ENCODE peak calls at places on chromosomes 7 and 10, in nine cellular contexts. One of them, this sample, is unnamed.

GRCh38 chr7:150405584-150406310 is 26.6 kb downstream of the ZNF775 start:
- DNase-seq in stimulated activated CD4-positive, alpha-beta T cell treated with anti-CD3 and anti-CD28 coated beads, Interleukin-2, amount 100 ng/mL, for 4 hours: no peak
- DNase-seq in H9: peak
- DNase-seq in activated CD8-positive, alpha-beta memory T cell treated with anti-CD3 and anti-CD28 coated beads, Interleukin-2, amount 50 U/mL, for 48 hours: peak
- DNase-seq in hypothalamus: peak
- DNase-seq in H54: no peak
- DNase-seq in HEK293T: no peak
- DNase-seq in activated gamma-delta T cell treated with Interleukin-2 at 50 U/mL for 16 hours: peak
- DNase-seq in skeletal muscle cell: no peak
- DNase-seq in this sample: peak

GRCh38 chr7:156903232-156903909 is 10.4 kb upstream of the LMBR1 start:
- DNase-seq in stimulated activated CD4-positive, alpha-beta T cell treated with anti-CD3 and anti-CD28 coated beads, Interleukin-2, amount 100 ng/mL, for 4 hours: no peak
- DNase-seq in H9: no peak
- DNase-seq in activated CD8-positive, alpha-beta memory T cell treated with anti-CD3 and anti-CD28 coated beads, Interleukin-2, amount 50 U/mL, for 48 hours: no peak
- DNase-seq in hypothalamus: no peak
- DNase-seq in H54: peak
- DNase-seq in HEK293T: no peak
- DNase-seq in activated gamma-delta T cell treated with Interleukin-2 at 50 U/mL for 16 hours: peak
- DNase-seq in skeletal muscle cell: no peak
- DNase-seq in this sample: no peak

GRCh38 chr7:28298870-28299484 is 113.3 kb upstream of the CREB5 start:
- DNase-seq in stimulated activated CD4-positive, alpha-beta T cell treated with anti-CD3 and anti-CD28 coated beads, Interleukin-2, amount 100 ng/mL, for 4 hours: no peak
- DNase-seq in H9: peak
- DNase-seq in activated CD8-positive, alpha-beta memory T cell treated with anti-CD3 and anti-CD28 coated beads, Interleukin-2, amount 50 U/mL, for 48 hours: no peak
- DNase-seq in hypothalamus: peak
- DNase-seq in H54: peak
- DNase-seq in HEK293T: peak
- DNase-seq in activated gamma-delta T cell treated with Interleukin-2 at 50 U/mL for 16 hours: no peak
- DNase-seq in skeletal muscle cell: no peak
- DNase-seq in this sample: peak

GRCh38 chr7:2006231-2006771 is 226.4 kb downstream of the MAD1L1 start:
- DNase-seq in stimulated activated CD4-positive, alpha-beta T cell treated with anti-CD3 and anti-CD28 coated beads, Interleukin-2, amount 100 ng/mL, for 4 hours: no peak
- DNase-seq in H9: peak
- DNase-seq in activated CD8-positive, alpha-beta memory T cell treated with anti-CD3 and anti-CD28 coated beads, Interleukin-2, amount 50 U/mL, for 48 hours: no peak
- DNase-seq in hypothalamus: no peak
- DNase-seq in H54: no peak
- DNase-seq in HEK293T: no peak
- DNase-seq in activated gamma-delta T cell treated with Interleukin-2 at 50 U/mL for 16 hours: no peak
- DNase-seq in skeletal muscle cell: no peak
- DNase-seq in this sample: no peak

GRCh38 chr10:22737587-22737986 is 23.2 kb upstream of the PIP4K2A start:
- DNase-seq in stimulated activated CD4-positive, alpha-beta T cell treated with anti-CD3 and anti-CD28 coated beads, Interleukin-2, amount 100 ng/mL, for 4 hours: no peak
- DNase-seq in H9: no peak
- DNase-seq in activated CD8-positive, alpha-beta memory T cell treated with anti-CD3 and anti-CD28 coated beads, Interleukin-2, amount 50 U/mL, for 48 hours: no peak
- DNase-seq in hypothalamus: no peak
- DNase-seq in H54: peak
- DNase-seq in HEK293T: no peak
- DNase-seq in activated gamma-delta T cell treated with Interleukin-2 at 50 U/mL for 16 hours: no peak
- DNase-seq in skeletal muscle cell: peak
- DNase-seq in this sample: no peak

GRCh38 chr7:96084880-96085551 is 236.9 kb downstream of the SLC25A13 start:
- DNase-seq in stimulated activated CD4-positive, alpha-beta T cell treated with anti-CD3 and anti-CD28 coated beads, Interleukin-2, amount 100 ng/mL, for 4 hours: no peak
- DNase-seq in H9: no peak
- DNase-seq in activated CD8-positive, alpha-beta memory T cell treated with anti-CD3 and anti-CD28 coated beads, Interleukin-2, amount 50 U/mL, for 48 hours: no peak
- DNase-seq in hypothalamus: no peak
- DNase-seq in H54: peak
- DNase-seq in HEK293T: no peak
- DNase-seq in activated gamma-delta T cell treated with Interleukin-2 at 50 U/mL for 16 hours: no peak
- DNase-seq in skeletal muscle cell: peak
- DNase-seq in this sample: no peak

GRCh38 chr10:22988581-22989360 is 60.9 kb downstream of the ARMC3 start:
- DNase-seq in stimulated activated CD4-positive, alpha-beta T cell treated with anti-CD3 and anti-CD28 coated beads, Interleukin-2, amount 100 ng/mL, for 4 hours: peak
- DNase-seq in H9: no peak
- DNase-seq in activated CD8-positive, alpha-beta memory T cell treated with anti-CD3 and anti-CD28 coated beads, Interleukin-2, amount 50 U/mL, for 48 hours: peak
- DNase-seq in hypothalamus: peak
- DNase-seq in H54: no peak
- DNase-seq in HEK293T: peak
- DNase-seq in activated gamma-delta T cell treated with Interleukin-2 at 50 U/mL for 16 hours: peak
- DNase-seq in skeletal muscle cell: no peak
- DNase-seq in this sample: peak

GRCh38 chr10:52213511-52213831 is 100.6 kb upstream of the DKK1 start:
- DNase-seq in stimulated activated CD4-positive, alpha-beta T cell treated with anti-CD3 and anti-CD28 coated beads, Interleukin-2, amount 100 ng/mL, for 4 hours: no peak
- DNase-seq in H9: peak
- DNase-seq in activated CD8-positive, alpha-beta memory T cell treated with anti-CD3 and anti-CD28 coated beads, Interleukin-2, amount 50 U/mL, for 48 hours: no peak
- DNase-seq in hypothalamus: no peak
- DNase-seq in H54: no peak
- DNase-seq in HEK293T: no peak
- DNase-seq in activated gamma-delta T cell treated with Interleukin-2 at 50 U/mL for 16 hours: no peak
- DNase-seq in skeletal muscle cell: peak
- DNase-seq in this sample: peak

GRCh38 chr10:48497965-48498770 is 106.7 kb downstream of the ARHGAP22 start:
- DNase-seq in stimulated activated CD4-positive, alpha-beta T cell treated with anti-CD3 and anti-CD28 coated beads, Interleukin-2, amount 100 ng/mL, for 4 hours: no peak
- DNase-seq in H9: peak
- DNase-seq in activated CD8-positive, alpha-beta memory T cell treated with anti-CD3 and anti-CD28 coated beads, Interleukin-2, amount 50 U/mL, for 48 hours: peak
- DNase-seq in hypothalamus: no peak
- DNase-seq in H54: no peak
- DNase-seq in HEK293T: no peak
- DNase-seq in activated gamma-delta T cell treated with Interleukin-2 at 50 U/mL for 16 hours: no peak
- DNase-seq in skeletal muscle cell: no peak
- DNase-seq in this sample: no peak

GRCh38 chr10:31864834-31865518 is 63.7 kb downstream of the ARHGAP12 start:
- DNase-seq in stimulated activated CD4-positive, alpha-beta T cell treated with anti-CD3 and anti-CD28 coated beads, Interleukin-2, amount 100 ng/mL, for 4 hours: no peak
- DNase-seq in H9: no peak
- DNase-seq in activated CD8-positive, alpha-beta memory T cell treated with anti-CD3 and anti-CD28 coated beads, Interleukin-2, amount 50 U/mL, for 48 hours: no peak
- DNase-seq in hypothalamus: no peak
- DNase-seq in H54: peak
- DNase-seq in HEK293T: peak
- DNase-seq in activated gamma-delta T cell treated with Interleukin-2 at 50 U/mL for 16 hours: no peak
- DNase-seq in skeletal muscle cell: no peak
- DNase-seq in this sample: peak

GRCh38 chr10:71726673-71727428 is 7.3 kb upstream of the C10orf105 start:
- DNase-seq in stimulated activated CD4-positive, alpha-beta T cell treated with anti-CD3 and anti-CD28 coated beads, Interleukin-2, amount 100 ng/mL, for 4 hours: no peak
- DNase-seq in H9: no peak
- DNase-seq in activated CD8-positive, alpha-beta memory T cell treated with anti-CD3 and anti-CD28 coated beads, Interleukin-2, amount 50 U/mL, for 48 hours: peak
- DNase-seq in hypothalamus: no peak
- DNase-seq in H54: no peak
- DNase-seq in HEK293T: no peak
- DNase-seq in activated gamma-delta T cell treated with Interleukin-2 at 50 U/mL for 16 hours: no peak
- DNase-seq in skeletal muscle cell: no peak
- DNase-seq in this sample: no peak

GRCh38 chr7:159096736-159097581 is 47.7 kb downstream of the VIPR2 start:
- DNase-seq in stimulated activated CD4-positive, alpha-beta T cell treated with anti-CD3 and anti-CD28 coated beads, Interleukin-2, amount 100 ng/mL, for 4 hours: no peak
- DNase-seq in H9: peak
- DNase-seq in activated CD8-positive, alpha-beta memory T cell treated with anti-CD3 and anti-CD28 coated beads, Interleukin-2, amount 50 U/mL, for 48 hours: peak
- DNase-seq in hypothalamus: no peak
- DNase-seq in H54: no peak
- DNase-seq in HEK293T: no peak
- DNase-seq in activated gamma-delta T cell treated with Interleukin-2 at 50 U/mL for 16 hours: no peak
- DNase-seq in skeletal muscle cell: no peak
- DNase-seq in this sample: no peak

GRCh38 chr7:145978769-145979168 is 137.8 kb upstream of the CNTNAP2 start:
- DNase-seq in stimulated activated CD4-positive, alpha-beta T cell treated with anti-CD3 and anti-CD28 coated beads, Interleukin-2, amount 100 ng/mL, for 4 hours: no peak
- DNase-seq in H9: no peak
- DNase-seq in activated CD8-positive, alpha-beta memory T cell treated with anti-CD3 and anti-CD28 coated beads, Interleukin-2, amount 50 U/mL, for 48 hours: no peak
- DNase-seq in hypothalamus: no peak
- DNase-seq in H54: no peak
- DNase-seq in HEK293T: no peak
- DNase-seq in activated gamma-delta T cell treated with Interleukin-2 at 50 U/mL for 16 hours: no peak
- DNase-seq in skeletal muscle cell: no peak
- DNase-seq in this sample: no peak

GRCh38 chr7:23196306-23196705 is 14.5 kb downstream of the NUP42 start:
- DNase-seq in stimulated activated CD4-positive, alpha-beta T cell treated with anti-CD3 and anti-CD28 coated beads, Interleukin-2, amount 100 ng/mL, for 4 hours: no peak
- DNase-seq in H9: no peak
- DNase-seq in activated CD8-positive, alpha-beta memory T cell treated with anti-CD3 and anti-CD28 coated beads, Interleukin-2, amount 50 U/mL, for 48 hours: no peak
- DNase-seq in hypothalamus: no peak
- DNase-seq in H54: no peak
- DNase-seq in HEK293T: no peak
- DNase-seq in activated gamma-delta T cell treated with Interleukin-2 at 50 U/mL for 16 hours: no peak
- DNase-seq in skeletal muscle cell: no peak
- DNase-seq in this sample: no peak

GRCh38 chr10:29119374-29119773 is 169.5 kb upstream of the LYZL1 start:
- DNase-seq in stimulated activated CD4-positive, alpha-beta T cell treated with anti-CD3 and anti-CD28 coated beads, Interleukin-2, amount 100 ng/mL, for 4 hours: no peak
- DNase-seq in H9: peak
- DNase-seq in activated CD8-positive, alpha-beta memory T cell treated with anti-CD3 and anti-CD28 coated beads, Interleukin-2, amount 50 U/mL, for 48 hours: peak
- DNase-seq in hypothalamus: no peak
- DNase-seq in H54: peak
- DNase-seq in HEK293T: peak
- DNase-seq in activated gamma-delta T cell treated with Interleukin-2 at 50 U/mL for 16 hours: no peak
- DNase-seq in skeletal muscle cell: no peak
- DNase-seq in this sample: peak

GRCh38 chr10:4307784-4308364 is 518.1 kb upstream of the AKR1E2 start:
- DNase-seq in stimulated activated CD4-positive, alpha-beta T cell treated with anti-CD3 and anti-CD28 coated beads, Interleukin-2, amount 100 ng/mL, for 4 hours: no peak
- DNase-seq in H9: no peak
- DNase-seq in activated CD8-positive, alpha-beta memory T cell treated with anti-CD3 and anti-CD28 coated beads, Interleukin-2, amount 50 U/mL, for 48 hours: no peak
- DNase-seq in hypothalamus: no peak
- DNase-seq in H54: no peak
- DNase-seq in HEK293T: no peak
- DNase-seq in activated gamma-delta T cell treated with Interleukin-2 at 50 U/mL for 16 hours: no peak
- DNase-seq in skeletal muscle cell: no peak
- DNase-seq in this sample: no peak

GRCh38 chr10:69826094-69826493 is 24.4 kb downstream of the COL13A1 start:
- DNase-seq in stimulated activated CD4-positive, alpha-beta T cell treated with anti-CD3 and anti-CD28 coated beads, Interleukin-2, amount 100 ng/mL, for 4 hours: no peak
- DNase-seq in H9: no peak
- DNase-seq in activated CD8-positive, alpha-beta memory T cell treated with anti-CD3 and anti-CD28 coated beads, Interleukin-2, amount 50 U/mL, for 48 hours: no peak
- DNase-seq in hypothalamus: no peak
- DNase-seq in H54: no peak
- DNase-seq in HEK293T: no peak
- DNase-seq in activated gamma-delta T cell treated with Interleukin-2 at 50 U/mL for 16 hours: no peak
- DNase-seq in skeletal muscle cell: no peak
- DNase-seq in this sample: no peak

GRCh38 chr10:88743999-88744398 is 15.8 kb upstream of the LIPN start:
- DNase-seq in stimulated activated CD4-positive, alpha-beta T cell treated with anti-CD3 and anti-CD28 coated beads, Interleukin-2, amount 100 ng/mL, for 4 hours: no peak
- DNase-seq in H9: peak
- DNase-seq in activated CD8-positive, alpha-beta memory T cell treated with anti-CD3 and anti-CD28 coated beads, Interleukin-2, amount 50 U/mL, for 48 hours: no peak
- DNase-seq in hypothalamus: no peak
- DNase-seq in H54: no peak
- DNase-seq in HEK293T: no peak
- DNase-seq in activated gamma-delta T cell treated with Interleukin-2 at 50 U/mL for 16 hours: no peak
- DNase-seq in skeletal muscle cell: no peak
- DNase-seq in this sample: no peak

GRCh38 chr10:90424730-90425129 is 433.1 kb downstream of the HTR7 start:
- DNase-seq in stimulated activated CD4-positive, alpha-beta T cell treated with anti-CD3 and anti-CD28 coated beads, Interleukin-2, amount 100 ng/mL, for 4 hours: no peak
- DNase-seq in H9: no peak
- DNase-seq in activated CD8-positive, alpha-beta memory T cell treated with anti-CD3 and anti-CD28 coated beads, Interleukin-2, amount 50 U/mL, for 48 hours: no peak
- DNase-seq in hypothalamus: no peak
- DNase-seq in H54: no peak
- DNase-seq in HEK293T: no peak
- DNase-seq in activated gamma-delta T cell treated with Interleukin-2 at 50 U/mL for 16 hours: no peak
- DNase-seq in skeletal muscle cell: no peak
- DNase-seq in this sample: no peak

GRCh38 chr7:92707435-92707834 is 117.2 kb upstream of the FAM133B start:
- DNase-seq in stimulated activated CD4-positive, alpha-beta T cell treated with anti-CD3 and anti-CD28 coated beads, Interleukin-2, amount 100 ng/mL, for 4 hours: no peak
- DNase-seq in H9: no peak
- DNase-seq in activated CD8-positive, alpha-beta memory T cell treated with anti-CD3 and anti-CD28 coated beads, Interleukin-2, amount 50 U/mL, for 48 hours: no peak
- DNase-seq in hypothalamus: no peak
- DNase-seq in H54: no peak
- DNase-seq in HEK293T: no peak
- DNase-seq in activated gamma-delta T cell treated with Interleukin-2 at 50 U/mL for 16 hours: no peak
- DNase-seq in skeletal muscle cell: no peak
- DNase-seq in this sample: no peak

GRCh38 chr10:89262331-89263020 is 10.9 kb upstream of the LIPA start:
- DNase-seq in stimulated activated CD4-positive, alpha-beta T cell treated with anti-CD3 and anti-CD28 coated beads, Interleukin-2, amount 100 ng/mL, for 4 hours: no peak
- DNase-seq in H9: no peak
- DNase-seq in activated CD8-positive, alpha-beta memory T cell treated with anti-CD3 and anti-CD28 coated beads, Interleukin-2, amount 50 U/mL, for 48 hours: no peak
- DNase-seq in hypothalamus: no peak
- DNase-seq in H54: no peak
- DNase-seq in HEK293T: no peak
- DNase-seq in activated gamma-delta T cell treated with Interleukin-2 at 50 U/mL for 16 hours: no peak
- DNase-seq in skeletal muscle cell: no peak
- DNase-seq in this sample: no peak

GRCh38 chr10:123640016-123640535 is 26.1 kb upstream of the GPR26 start:
- DNase-seq in stimulated activated CD4-positive, alpha-beta T cell treated with anti-CD3 and anti-CD28 coated beads, Interleukin-2, amount 100 ng/mL, for 4 hours: no peak
- DNase-seq in H9: peak
- DNase-seq in activated CD8-positive, alpha-beta memory T cell treated with anti-CD3 and anti-CD28 coated beads, Interleukin-2, amount 50 U/mL, for 48 hours: no peak
- DNase-seq in hypothalamus: no peak
- DNase-seq in H54: no peak
- DNase-seq in HEK293T: no peak
- DNase-seq in activated gamma-delta T cell treated with Interleukin-2 at 50 U/mL for 16 hours: no peak
- DNase-seq in skeletal muscle cell: no peak
- DNase-seq in this sample: peak

GRCh38 chr7:15130666-15131541 is 228.4 kb upstream of the DGKB start:
- DNase-seq in stimulated activated CD4-positive, alpha-beta T cell treated with anti-CD3 and anti-CD28 coated beads, Interleukin-2, amount 100 ng/mL, for 4 hours: no peak
- DNase-seq in H9: no peak
- DNase-seq in activated CD8-positive, alpha-beta memory T cell treated with anti-CD3 and anti-CD28 coated beads, Interleukin-2, amount 50 U/mL, for 48 hours: no peak
- DNase-seq in hypothalamus: no peak
- DNase-seq in H54: peak
- DNase-seq in HEK293T: no peak
- DNase-seq in activated gamma-delta T cell treated with Interleukin-2 at 50 U/mL for 16 hours: no peak
- DNase-seq in skeletal muscle cell: peak
- DNase-seq in this sample: no peak

GRCh38 chr10:12586724-12587123 is 237.4 kb downstream of the CAMK1D start:
- DNase-seq in stimulated activated CD4-positive, alpha-beta T cell treated with anti-CD3 and anti-CD28 coated beads, Interleukin-2, amount 100 ng/mL, for 4 hours: no peak
- DNase-seq in H9: no peak
- DNase-seq in activated CD8-positive, alpha-beta memory T cell treated with anti-CD3 and anti-CD28 coated beads, Interleukin-2, amount 50 U/mL, for 48 hours: no peak
- DNase-seq in hypothalamus: no peak
- DNase-seq in H54: no peak
- DNase-seq in HEK293T: no peak
- DNase-seq in activated gamma-delta T cell treated with Interleukin-2 at 50 U/mL for 16 hours: no peak
- DNase-seq in skeletal muscle cell: no peak
- DNase-seq in this sample: no peak

GRCh38 chr10:12735843-12736462 is 265.6 kb downstream of the CCDC3 start:
- DNase-seq in stimulated activated CD4-positive, alpha-beta T cell treated with anti-CD3 and anti-CD28 coated beads, Interleukin-2, amount 100 ng/mL, for 4 hours: no peak
- DNase-seq in H9: no peak
- DNase-seq in activated CD8-positive, alpha-beta memory T cell treated with anti-CD3 and anti-CD28 coated beads, Interleukin-2, amount 50 U/mL, for 48 hours: no peak
- DNase-seq in hypothalamus: no peak
- DNase-seq in H54: no peak
- DNase-seq in HEK293T: no peak
- DNase-seq in activated gamma-delta T cell treated with Interleukin-2 at 50 U/mL for 16 hours: no peak
- DNase-seq in skeletal muscle cell: no peak
- DNase-seq in this sample: no peak

GRCh38 chr7:120793213-120793936 is 64.6 kb downstream of the TSPAN12 start:
- DNase-seq in stimulated activated CD4-positive, alpha-beta T cell treated with anti-CD3 and anti-CD28 coated beads, Interleukin-2, amount 100 ng/mL, for 4 hours: no peak
- DNase-seq in H9: no peak
- DNase-seq in activated CD8-positive, alpha-beta memory T cell treated with anti-CD3 and anti-CD28 coated beads, Interleukin-2, amount 50 U/mL, for 48 hours: no peak
- DNase-seq in hypothalamus: no peak
- DNase-seq in H54: no peak
- DNase-seq in HEK293T: no peak
- DNase-seq in activated gamma-delta T cell treated with Interleukin-2 at 50 U/mL for 16 hours: no peak
- DNase-seq in skeletal muscle cell: no peak
- DNase-seq in this sample: no peak

GRCh38 chr10:102485093-102485785 is 17.3 kb downstream of the ACTR1A start:
- DNase-seq in stimulated activated CD4-positive, alpha-beta T cell treated with anti-CD3 and anti-CD28 coated beads, Interleukin-2, amount 100 ng/mL, for 4 hours: no peak
- DNase-seq in H9: no peak
- DNase-seq in activated CD8-positive, alpha-beta memory T cell treated with anti-CD3 and anti-CD28 coated beads, Interleukin-2, amount 50 U/mL, for 48 hours: no peak
- DNase-seq in hypothalamus: no peak
- DNase-seq in H54: no peak
- DNase-seq in HEK293T: no peak
- DNase-seq in activated gamma-delta T cell treated with Interleukin-2 at 50 U/mL for 16 hours: no peak
- DNase-seq in skeletal muscle cell: no peak
- DNase-seq in this sample: no peak

GRCh38 chr7:8516976-8517375 is 83.6 kb downstream of the NXPH1 start:
- DNase-seq in stimulated activated CD4-positive, alpha-beta T cell treated with anti-CD3 and anti-CD28 coated beads, Interleukin-2, amount 100 ng/mL, for 4 hours: no peak
- DNase-seq in H9: no peak
- DNase-seq in activated CD8-positive, alpha-beta memory T cell treated with anti-CD3 and anti-CD28 coated beads, Interleukin-2, amount 50 U/mL, for 48 hours: no peak
- DNase-seq in hypothalamus: no peak
- DNase-seq in H54: no peak
- DNase-seq in HEK293T: no peak
- DNase-seq in activated gamma-delta T cell treated with Interleukin-2 at 50 U/mL for 16 hours: no peak
- DNase-seq in skeletal muscle cell: no peak
- DNase-seq in this sample: no peak

GRCh38 chr7:133235212-133235883 is 17.5 kb upstream of the EXOC4 start:
- DNase-seq in stimulated activated CD4-positive, alpha-beta T cell treated with anti-CD3 and anti-CD28 coated beads, Interleukin-2, amount 100 ng/mL, for 4 hours: no peak
- DNase-seq in H9: no peak
- DNase-seq in activated CD8-positive, alpha-beta memory T cell treated with anti-CD3 and anti-CD28 coated beads, Interleukin-2, amount 50 U/mL, for 48 hours: no peak
- DNase-seq in hypothalamus: no peak
- DNase-seq in H54: no peak
- DNase-seq in HEK293T: no peak
- DNase-seq in activated gamma-delta T cell treated with Interleukin-2 at 50 U/mL for 16 hours: no peak
- DNase-seq in skeletal muscle cell: peak
- DNase-seq in this sample: no peak

GRCh38 chr10:15227611-15228372 is 59.3 kb upstream of the NMT2 start:
- DNase-seq in stimulated activated CD4-positive, alpha-beta T cell treated with anti-CD3 and anti-CD28 coated beads, Interleukin-2, amount 100 ng/mL, for 4 hours: no peak
- DNase-seq in H9: no peak
- DNase-seq in activated CD8-positive, alpha-beta memory T cell treated with anti-CD3 and anti-CD28 coated beads, Interleukin-2, amount 50 U/mL, for 48 hours: no peak
- DNase-seq in hypothalamus: no peak
- DNase-seq in H54: no peak
- DNase-seq in HEK293T: no peak
- DNase-seq in activated gamma-delta T cell treated with Interleukin-2 at 50 U/mL for 16 hours: no peak
- DNase-seq in skeletal muscle cell: peak
- DNase-seq in this sample: no peak

GRCh38 chr10:77368006-77368405 is 269.6 kb downstream of the KCNMA1 start:
- DNase-seq in stimulated activated CD4-positive, alpha-beta T cell treated with anti-CD3 and anti-CD28 coated beads, Interleukin-2, amount 100 ng/mL, for 4 hours: no peak
- DNase-seq in H9: no peak
- DNase-seq in activated CD8-positive, alpha-beta memory T cell treated with anti-CD3 and anti-CD28 coated beads, Interleukin-2, amount 50 U/mL, for 48 hours: no peak
- DNase-seq in hypothalamus: no peak
- DNase-seq in H54: no peak
- DNase-seq in HEK293T: no peak
- DNase-seq in activated gamma-delta T cell treated with Interleukin-2 at 50 U/mL for 16 hours: no peak
- DNase-seq in skeletal muscle cell: no peak
- DNase-seq in this sample: no peak